ENCODE peak calls at places on chromosomes 5 and 9, in six cellular contexts. R is heart left ventricle; C is stimulated activated CD4-positive, alpha-beta T cell treated with anti-CD3 and anti-CD28 coated beads, Interleukin-1b, Interleukin-23, amount 100 ng/mL, for 48 hours; N is NCI-H82; V is naive thymus-derived CD8-positive, alpha-beta T cell; A is stimulated activated CD8-positive, alpha-beta memory T cell treated with anti-CD3 and anti-CD28 coated beads, Interleukin-2, amount 100 ng/mL, for 1 hour. K is an unnamed sample.

GRCh38 chr9:18824095-18824666 is 208.8 kb downstream of the SAXO1 start:
- DNase-seq in V (no peak), A (no peak), R (no peak), N (no peak), C (no peak), K (peak)

GRCh38 chr5:16702964-16703363 is 86.2 kb upstream of the RETREG1 start:
- DNase-seq in C (no peak), V (no peak), N (no peak), R (no peak), A (no peak), K (no peak)

GRCh38 chr9:3292311-3292710 is 233.5 kb downstream of the RFX3 start:
- DNase-seq in A (no peak), N (no peak), V (no peak), C (no peak), R (no peak), K (no peak)

GRCh38 chr5:56146674-56147073 is 86.5 kb downstream of the ANKRD55 start:
- DNase-seq in C (no peak), N (no peak), V (no peak), R (no peak), A (no peak), K (no peak)

GRCh38 chr5:132056610-132057497 is 3.6 kb upstream of the IL3 start:
- DNase-seq in N (no peak), C (no peak), V (no peak), A (no peak), R (peak), K (no peak)

GRCh38 chr5:122312670-122312988 is 592 bp downstream of the SNCAIP start:
- DNase-seq in A (no peak), R (peak), C (no peak), N (no peak), V (no peak), K (peak)

GRCh38 chr9:131621551-131622321 is 76.4 kb downstream of the PRRT1B start:
- DNase-seq in V (no peak), N (no peak), C (no peak), A (no peak), R (no peak), K (no peak)

GRCh38 chr5:95733100-95733499 is 2.0 kb downstream of the RHOBTB3 start:
- DNase-seq in N (no peak), C (no peak), R (no peak), A (no peak), V (no peak), K (no peak)

GRCh38 chr9:92716557-92716956 is 46.6 kb upstream of the IPPK start:
- DNase-seq in N (peak), A (peak), V (peak), R (peak), C (peak), K (peak)

GRCh38 chr5:132788508-132788907 is 11.5 kb upstream of the SEPTIN8 start:
- DNase-seq in N (no peak), C (no peak), R (no peak), A (no peak), V (no peak), K (no peak)

K was measured in NCI-H69.